ENCODE peak calls at places on chromosomes 16 and 17, in seven cellular contexts. L is thyroid gland, Z is psoas muscle, F is tibial nerve, J is adrenal gland, T is AG04450, Y is GM23338. I is an unnamed sample.

GRCh38 chr17:4150106-4150505 is 7.1 kb downstream of the CYB5D2 start:
- DNase-seq in T (no peak), Y (peak), Z (no peak), L (no peak), J (no peak), F (no peak), I (no peak)

GRCh38 chr16:57822861-57823260 is 20.6 kb upstream of the KIFC3 start:
- DNase-seq in T (no peak), Z (no peak), F (no peak), L (no peak), Y (no peak), J (no peak), I (no peak)

GRCh38 chr17:33451221-33451620 is 158.1 kb upstream of the ASIC2 start:
- DNase-seq in T (no peak), Y (no peak), F (no peak), L (no peak), Z (no peak), J (no peak), I (no peak)

GRCh38 chr16:25707982-25708583 is 16.3 kb downstream of the HS3ST4 start:
- DNase-seq in F (no peak), Z (no peak), J (peak), Y (peak), T (no peak), L (no peak), I (peak)

GRCh38 chr16:14132696-14133048 is 61.6 kb downstream of the MRTFB start:
- DNase-seq in Y (no peak), L (no peak), F (no peak), T (peak), J (no peak), Z (no peak), I (no peak)

GRCh38 chr17:81285894-81286293 is 9.2 kb downstream of the SLC38A10 start:
- DNase-seq in T (no peak), Z (no peak), F (no peak), L (no peak), Y (no peak), J (no peak), I (no peak)

GRCh38 chr17:3879181-3879580 is 13.7 kb downstream of the CAMKK1 start:
- DNase-seq in F (no peak), L (no peak), Z (peak), J (peak), Y (no peak), T (no peak), I (no peak)

GRCh38 chr17:82025401-82026107 is 2.4 kb downstream of the LRRC45 start:
- DNase-seq in Y (no peak), J (no peak), Z (no peak), L (no peak), F (no peak), T (no peak), I (no peak)

GRCh38 chr17:60231234-60231633 is 81.5 kb downstream of the CA4 start:
- DNase-seq in L (no peak), Z (no peak), J (no peak), F (no peak), T (no peak), Y (peak), I (no peak)

GRCh38 chr17:10077561-10078299 is 120.7 kb downstream of the GAS7 start:
- DNase-seq in L (no peak), Y (no peak), T (no peak), F (no peak), J (no peak), Z (no peak), I (no peak)

GRCh38 chr16:35908942-35909341 is 2449.5 kb downstream of the TP53TG3F start:
- DNase-seq in Y (peak), Z (no peak), J (no peak), L (no peak), F (no peak), T (no peak), I (peak)

GRCh38 chr17:48276776-48277175 is 153.2 kb downstream of the SKAP1 start:
- DNase-seq in L (no peak), T (no peak), F (no peak), Y (no peak), Z (no peak), J (no peak), I (no peak)

GRCh38 chr17:42284020-42284369 is 4.3 kb upstream of the STAT5A start:
- DNase-seq in Z (no peak), T (no peak), Y (no peak), L (no peak), J (peak), F (no peak), I (peak)

GRCh38 chr17:57090560-57091185 is 5.6 kb downstream of the AKAP1 start:
- DNase-seq in T (no peak), Y (no peak), L (no peak), Z (no peak), J (no peak), F (no peak), I (no peak)

GRCh38 chr16:72125635-72126428 is 32.2 kb downstream of the DHX38 start:
- DNase-seq in Y (no peak), T (no peak), Z (no peak), J (no peak), L (no peak), F (no peak), I (no peak)

GRCh38 chr16:84933774-84934571 is 77.4 kb downstream of the ZDHHC7 start:
- DNase-seq in Y (no peak), Z (peak), J (peak), L (peak), F (peak), T (no peak), I (peak)

GRCh38 chr16:49014300-49015188 is 267.1 kb downstream of the CBLN1 start:
- DNase-seq in Z (no peak), J (no peak), L (no peak), Y (no peak), T (no peak), F (no peak), I (no peak)

GRCh38 chr16:21260870-21261791 is 17.0 kb downstream of the CRYM start:
- DNase-seq in L (no peak), T (peak), J (peak), Y (no peak), F (no peak), Z (peak), I (peak)

GRCh38 chr16:10551881-10552280 is 28.5 kb downstream of the EMP2 start:
- DNase-seq in Z (no peak), F (no peak), Y (no peak), J (no peak), L (no peak), T (no peak), I (no peak)

GRCh38 chr16:10554569-10554968 is 25.8 kb downstream of the EMP2 start:
- DNase-seq in T (no peak), L (no peak), F (no peak), J (no peak), Y (no peak), Z (no peak), I (no peak)

GRCh38 chr16:10552281-10552680 is 28.1 kb downstream of the EMP2 start:
- DNase-seq in Y (no peak), F (no peak), T (no peak), L (no peak), J (no peak), Z (no peak), I (no peak)

GRCh38 chr16:10556240-10556639 is 24.2 kb downstream of the EMP2 start:
- DNase-seq in F (no peak), T (no peak), L (no peak), Y (no peak), J (no peak), Z (no peak), I (no peak)

DNA sequence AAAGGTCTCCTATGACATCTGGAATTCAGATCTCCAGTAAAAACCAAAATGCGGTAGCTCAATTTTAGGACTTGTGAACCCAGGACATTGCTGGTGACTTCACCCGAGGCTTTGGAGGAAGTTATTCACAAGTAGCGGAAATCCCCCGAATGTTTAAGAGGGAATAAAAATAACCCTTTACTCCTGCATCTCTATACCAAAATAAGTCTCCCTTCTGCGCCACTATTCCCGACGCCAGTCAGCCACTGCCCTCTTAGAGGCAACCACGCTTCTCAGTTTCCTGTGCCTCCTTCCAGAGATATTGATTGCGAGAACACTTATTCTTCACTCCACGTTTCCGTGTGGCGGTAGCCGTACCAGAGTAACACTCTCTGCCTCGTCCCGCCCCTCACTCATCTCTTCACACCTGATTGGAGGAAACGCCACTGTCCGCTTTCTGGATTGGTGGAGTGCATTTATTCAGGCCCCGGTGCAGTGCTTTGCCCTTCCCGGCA is 27.4 kb downstream of the EMP2 start:
- DNase-seq in T (no peak), F (no peak), L (no peak), Y (peak), J (peak), Z (peak), I (peak)
- H3K27ac ChIP-seq in T (no peak), F (peak), L (no peak), Y (no peak), J (peak), Z (peak), I (no peak)

GRCh38 chr17:45197555-45198334 is 23.9 kb upstream of the FMNL1 start:
- DNase-seq in F (peak), Z (peak), T (peak), Y (peak), J (peak), L (peak), I (peak)
- H3K27ac ChIP-seq in F (peak), Z (peak), T (peak), Y (no peak), J (peak), L (peak), I (peak)

DNA sequence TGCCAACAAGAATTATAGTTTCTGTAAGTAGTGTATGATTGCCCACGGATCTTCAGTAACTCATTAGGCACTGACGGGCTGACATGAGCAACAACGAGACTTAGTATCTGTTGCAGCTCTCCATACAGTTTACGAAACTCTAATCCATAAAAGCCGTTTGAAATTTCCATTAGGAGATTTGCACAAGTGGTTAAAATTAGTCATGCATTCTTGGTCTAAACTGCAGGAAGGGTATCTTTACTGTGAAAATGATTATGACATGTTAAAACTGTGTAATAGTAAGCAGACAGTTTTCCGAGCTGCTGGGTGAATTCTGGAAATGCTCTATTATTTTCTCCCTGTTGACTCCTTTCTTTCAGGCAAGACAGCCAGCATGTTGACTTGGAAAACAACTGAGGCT is 605.0 kb downstream of the WWOX start:
- DNase-seq in F (no peak), J (no peak), T (no peak), Z (no peak), L (no peak), Y (no peak), I (no peak)
- H3K27ac ChIP-seq in F (no peak), J (no peak), T (no peak), Z (no peak), L (no peak), Y (no peak), I (no peak)

GRCh38 chr17:77248216-77249054 is 107.7 kb downstream of the SEC14L1 start:
- DNase-seq in Z (no peak), L (no peak), T (no peak), Y (no peak), F (no peak), J (no peak), I (no peak)
- H3K27ac ChIP-seq in Z (no peak), L (no peak), T (no peak), Y (no peak), F (no peak), J (no peak), I (no peak)

GRCh38 chr16:63776437-63776836 is 1345.4 kb downstream of the CDH11 start:
- DNase-seq in Y (no peak), J (no peak), T (no peak), Z (no peak), L (no peak), F (no peak), I (no peak)
- H3K27ac ChIP-seq in Y (no peak), J (no peak), T (no peak), Z (no peak), L (no peak), F (no peak), I (no peak)

DNA sequence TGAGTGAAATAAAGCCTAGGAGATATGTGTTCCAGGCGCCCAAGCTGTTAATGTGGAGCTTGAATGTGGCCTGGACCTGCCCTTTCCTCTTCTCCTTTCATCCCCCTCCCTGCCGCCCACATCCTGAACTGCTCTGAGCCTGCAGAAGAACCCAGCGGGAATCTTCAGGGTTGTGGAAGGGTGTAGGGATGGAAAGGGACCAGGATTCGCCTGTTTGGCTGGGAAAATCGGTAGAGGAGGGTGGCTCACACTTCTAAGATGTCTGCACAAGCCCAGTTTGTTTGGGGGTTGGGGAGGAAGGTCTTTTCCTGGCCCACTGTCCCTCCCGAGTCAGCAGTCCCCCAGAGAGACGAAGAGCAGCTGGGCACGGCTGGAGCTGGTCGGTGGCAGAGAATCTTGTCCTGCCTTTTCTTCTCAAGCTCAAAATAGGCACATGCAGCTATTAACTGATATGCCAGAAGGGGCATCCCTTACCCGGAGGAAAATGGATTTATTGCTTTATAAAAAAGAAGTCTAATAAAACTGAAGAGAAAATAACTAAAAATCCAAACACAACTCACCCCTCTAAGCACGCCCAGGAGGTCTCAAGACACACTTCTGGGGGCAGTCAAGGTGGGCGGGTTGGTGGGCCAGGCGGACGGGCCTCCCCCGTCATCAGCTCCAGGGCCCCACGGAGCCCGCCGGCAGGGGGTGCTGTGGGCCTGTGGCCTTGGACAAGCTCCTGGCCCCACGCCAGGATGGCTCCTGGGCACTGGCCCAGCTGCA is 11.5 kb upstream of the PITPNA start:
- DNase-seq in Y (peak), L (peak), T (peak), Z (peak), J (peak), F (peak), I (peak)
- H3K27ac ChIP-seq in Y (peak), L (peak), T (no peak), Z (peak), J (peak), F (peak), I (peak)

I was measured in testis.